ENCODE peak calls at places on chromosomes 4 and X, in four cellular contexts. I is astrocyte of the cerebellum, X is HCT116, N is hepatocyte. M is an unnamed sample.

GRCh38 chrX:106862972-106863688 is 40.0 kb downstream of the RIPPLY1 start:
- DNase-seq in I (no peak), X (peak), N (peak), M (peak)

GRCh38 chr4:108433832-108434231 is 186.5 kb upstream of the RPL34 start:
- DNase-seq in I (no peak), X (no peak), N (peak), M (no peak)

GRCh38 chrX:132875705-132876508 is 82.5 kb downstream of the HS6ST2 start:
- DNase-seq in I (no peak), X (no peak), N (no peak), M (no peak)

GRCh38 chr4:121077496-121077895 is 5.2 kb upstream of the NDNF start:
- DNase-seq in I (no peak), X (no peak), N (no peak), M (no peak)

GRCh38 chrX:1336331-1337143 is at the start of gene IL3RA:
- DNase-seq in I (no peak), X (no peak), N (peak), M (no peak)

GRCh38 chrX:118116308-118117068 is at the start of gene KLHL13:
- DNase-seq in I (no peak), X (no peak), N (peak), M (peak)

GRCh38 chr4:62835579-62835978 is 1573.7 kb downstream of the TECRL start:
- DNase-seq in I (no peak), X (no peak), N (no peak), M (no peak)

GRCh38 chrX:150544222-150544787 is 24.1 kb upstream of the MTM1 start:
- DNase-seq in I (no peak), X (no peak), N (no peak), M (peak)

GRCh38 chr4:116733368-116733767 is 352.0 kb downstream of the TRAM1L1 start:
- DNase-seq in I (no peak), X (no peak), N (no peak), M (no peak)

GRCh38 chrX:153989971-153990655 is 17.6 kb downstream of the TMEM187 start:
- DNase-seq in I (no peak), X (no peak), N (no peak), M (no peak)

DNA sequence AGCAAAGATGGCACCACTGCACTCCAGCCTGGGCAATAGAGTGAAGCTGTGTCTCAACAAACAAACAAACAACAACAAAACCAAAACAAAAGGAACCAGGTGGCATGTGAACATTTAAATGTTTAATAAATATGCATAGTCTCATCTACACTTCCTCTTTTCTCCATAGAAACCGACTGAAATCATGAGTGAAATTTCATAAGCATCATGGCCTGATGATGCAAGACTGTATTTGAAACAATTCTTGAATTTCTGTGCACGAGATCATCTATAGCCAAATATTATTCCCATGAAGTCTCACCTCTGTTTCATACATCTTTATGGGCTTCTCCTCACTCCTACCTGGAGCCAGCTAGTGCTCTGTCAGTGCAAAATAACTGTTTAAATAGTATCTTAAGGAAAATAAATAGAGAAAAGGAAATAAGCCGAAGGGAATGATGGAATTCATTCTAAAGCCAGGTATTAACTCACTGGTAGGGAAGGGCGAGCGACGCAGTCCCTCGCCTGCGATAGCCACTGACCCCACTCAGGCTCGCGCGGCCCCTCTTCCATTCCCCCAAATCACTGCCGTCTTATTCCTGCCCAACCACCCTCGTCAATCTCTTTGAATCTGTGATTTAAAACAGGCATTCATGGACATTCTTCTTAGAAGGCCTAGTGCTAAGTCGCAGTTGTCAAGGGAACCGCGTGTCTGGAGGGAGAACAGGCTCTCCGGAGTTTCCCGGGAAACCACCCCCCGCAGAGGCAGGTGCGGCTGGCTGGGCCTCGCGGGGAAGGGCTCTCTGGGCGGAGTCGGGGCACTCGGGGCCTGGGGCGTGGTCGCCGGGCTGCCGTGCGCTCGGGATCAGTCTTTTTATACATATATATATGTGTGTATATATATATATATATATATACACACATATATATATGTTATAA is 52.4 kb upstream of the TRIM2 start:
- DNase-seq in I (peak), X (no peak), N (peak), M (peak)
- H3K4me3 ChIP-seq in I (peak), X (peak), N (no peak), M (no peak)

GRCh38 chr4:61373901-61374611 is 173.9 kb downstream of the ADGRL3 start:
- DNase-seq in I (no peak), X (no peak), N (no peak), M (no peak)
- H3K4me3 ChIP-seq in I (no peak), X (no peak), N (no peak), M (no peak)

DNA sequence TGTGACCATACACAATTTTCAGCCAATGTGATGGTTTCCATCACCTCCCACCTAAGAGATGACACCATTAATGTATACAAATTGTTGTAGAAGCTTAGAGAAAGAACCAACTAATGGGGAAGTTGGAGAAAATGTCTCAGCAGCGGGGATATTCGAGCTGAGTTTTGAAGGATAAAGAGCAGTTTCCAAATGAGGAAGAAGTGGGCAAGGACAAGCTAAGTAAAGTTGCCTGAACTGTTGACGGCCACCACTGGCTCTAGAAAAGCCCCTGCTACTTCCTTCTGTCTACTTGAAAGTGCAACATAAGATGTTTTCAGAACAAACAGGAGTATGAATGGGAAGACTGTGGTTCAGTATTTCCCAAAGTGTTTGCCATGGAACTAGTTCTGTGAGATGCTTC is 92.0 kb downstream of the CHRNA9 start:
- DNase-seq in I (no peak), X (no peak), N (no peak), M (no peak)
- H3K4me3 ChIP-seq in I (no peak), X (no peak), N (no peak), M (no peak)

GRCh38 chrX:38807873-38808272 is 6.6 kb downstream of the MID1IP1 start:
- DNase-seq in I (no peak), X (no peak), N (no peak), M (no peak)
- H3K4me3 ChIP-seq in I (no peak), X (no peak), N (no peak), M (no peak)

DNA sequence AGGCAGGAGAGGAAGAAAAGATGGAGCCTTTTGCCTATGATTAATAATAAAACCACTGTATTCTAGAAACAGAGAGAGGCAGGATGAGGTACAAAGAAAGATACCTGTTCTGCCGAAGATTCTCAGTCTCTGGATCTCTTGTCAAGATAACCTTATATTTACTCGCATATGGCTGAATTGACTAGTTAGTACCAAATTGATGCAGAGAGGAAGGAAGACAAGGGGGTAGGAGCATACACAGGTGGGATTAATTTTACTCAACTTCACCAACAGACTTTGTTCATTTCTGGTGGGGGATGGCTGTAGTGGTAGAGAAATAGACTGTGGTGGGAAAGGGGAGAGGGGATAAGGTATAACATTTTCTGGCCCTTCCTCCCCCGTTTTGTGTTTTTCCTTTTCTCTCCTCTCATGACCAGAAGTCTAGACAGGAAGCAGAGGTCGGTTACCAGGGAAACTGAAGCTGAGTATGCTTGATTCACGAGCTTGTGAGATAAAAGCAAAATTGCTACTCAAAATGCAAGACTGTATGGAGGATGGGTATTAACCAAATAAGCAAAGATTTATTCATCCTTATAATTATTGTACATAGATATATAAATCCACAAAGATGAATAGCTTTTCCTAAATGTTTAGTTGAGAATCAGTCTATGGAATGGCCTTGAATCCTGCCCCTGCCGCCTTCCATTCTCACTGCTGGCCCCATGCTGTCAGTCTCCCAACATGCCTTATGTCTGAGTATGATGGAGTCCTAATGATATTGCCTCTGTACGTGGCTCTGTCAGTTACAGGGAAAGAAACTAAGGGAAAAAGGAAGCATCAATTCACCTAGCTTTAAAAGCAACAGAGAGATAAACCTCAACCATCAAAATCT is 17.8 kb upstream of the PAGE2B start:
- DNase-seq in I (no peak), X (no peak), N (no peak), M (peak)
- H3K4me3 ChIP-seq in I (no peak), X (no peak), N (no peak), M (no peak)

DNA sequence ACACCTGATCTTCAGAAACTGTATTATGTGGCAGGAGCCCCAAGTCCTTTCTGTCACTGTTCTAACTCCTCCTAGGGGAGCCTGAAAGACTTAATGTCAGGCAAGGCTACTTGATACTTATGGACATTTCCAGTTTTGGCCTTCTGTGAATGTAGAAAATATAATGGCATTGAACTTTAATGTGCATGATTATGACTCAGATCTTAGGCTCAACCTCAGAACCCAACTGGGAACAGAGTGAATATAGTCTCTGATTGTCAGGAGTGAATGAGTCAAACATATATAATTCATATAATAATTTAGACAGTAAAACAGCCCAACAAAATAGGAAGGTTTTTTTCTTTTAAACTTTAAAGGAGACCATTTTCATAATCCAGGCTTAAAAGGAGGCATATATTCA is 297.9 kb downstream of the ANKRD50 start:
- DNase-seq in I (peak), X (no peak), N (no peak), M (no peak)
- H3K4me3 ChIP-seq in I (no peak), X (no peak), N (no peak), M (no peak)

DNA sequence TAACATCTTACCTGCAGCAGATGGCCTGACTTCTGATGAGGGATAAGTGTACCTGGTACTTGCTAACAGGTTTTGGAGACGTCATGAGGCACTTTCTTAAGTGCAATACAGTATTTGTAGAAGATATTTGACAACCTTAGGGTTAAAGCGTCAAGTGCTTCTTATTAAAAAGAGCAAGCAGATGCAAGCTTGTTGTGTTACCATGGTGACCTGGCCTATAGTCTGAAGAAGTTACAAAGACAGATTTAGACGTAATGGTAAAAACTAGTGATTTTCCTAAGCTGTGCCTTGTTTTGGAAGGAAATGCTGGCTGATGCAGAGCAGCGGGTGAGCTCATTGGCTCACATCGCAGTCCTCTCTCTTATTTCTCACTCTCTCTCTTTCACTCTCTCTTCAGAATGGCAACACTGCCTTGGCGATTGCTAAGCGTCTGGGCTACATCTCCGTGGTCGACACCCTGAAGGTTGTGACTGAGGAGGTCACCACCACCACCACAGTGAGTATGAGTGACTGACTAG is 243.6 kb downstream of the ANK2 start:
- DNase-seq in I (no peak), X (no peak), N (peak), M (no peak)
- H3K4me3 ChIP-seq in I (peak), X (no peak), N (no peak), M (no peak)

DNA sequence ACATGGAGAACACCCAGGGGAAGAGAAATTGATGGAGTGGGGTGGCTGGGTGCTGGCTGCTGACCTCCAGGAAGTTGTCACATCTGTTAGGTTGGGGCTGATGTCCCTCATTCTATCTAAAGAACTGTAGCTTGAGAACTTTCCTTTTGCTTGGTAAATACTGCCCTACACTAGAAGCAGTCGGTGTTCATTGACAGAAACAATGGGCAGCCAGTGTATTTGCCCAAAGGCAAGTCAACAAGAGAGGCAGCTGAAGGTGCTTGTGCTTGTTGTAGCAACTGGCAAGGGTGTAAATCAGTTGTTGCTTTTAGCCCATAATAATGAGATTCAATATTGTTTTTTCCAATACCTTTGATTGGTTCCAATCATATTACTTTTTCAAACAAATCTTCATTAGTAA is 956 bp downstream of the TMEM154 start:
- DNase-seq in I (no peak), X (no peak), N (no peak), M (no peak)
- H3K4me3 ChIP-seq in I (no peak), X (no peak), N (no peak), M (no peak)

DNA sequence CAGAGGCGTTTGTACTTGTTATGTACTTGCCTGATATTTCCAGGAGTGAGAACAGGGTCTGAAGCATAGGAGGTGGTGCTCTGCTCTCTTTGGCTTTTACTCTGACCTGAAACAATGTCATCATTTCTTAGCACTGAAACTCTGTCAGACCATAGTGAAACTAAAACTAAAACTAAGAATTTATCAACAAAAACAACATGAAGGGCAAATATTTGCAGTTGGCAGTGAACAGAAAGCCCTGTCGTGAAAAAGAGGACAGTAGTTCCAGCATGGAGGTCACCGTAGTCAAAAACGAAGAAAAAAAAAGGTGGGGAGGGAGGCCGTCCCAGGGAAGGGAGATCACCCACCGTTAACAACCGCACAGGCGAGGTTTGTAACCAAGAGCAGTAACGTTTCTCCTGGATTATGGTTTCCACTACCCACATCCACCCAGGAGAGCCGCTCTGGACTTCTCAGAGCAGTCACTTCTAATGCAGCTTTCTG is 97.5 kb downstream of the ANK2 start:
- DNase-seq in I (no peak), X (no peak), N (peak), M (peak)
- H3K4me3 ChIP-seq in I (peak), X (no peak), N (no peak), M (peak)

DNA sequence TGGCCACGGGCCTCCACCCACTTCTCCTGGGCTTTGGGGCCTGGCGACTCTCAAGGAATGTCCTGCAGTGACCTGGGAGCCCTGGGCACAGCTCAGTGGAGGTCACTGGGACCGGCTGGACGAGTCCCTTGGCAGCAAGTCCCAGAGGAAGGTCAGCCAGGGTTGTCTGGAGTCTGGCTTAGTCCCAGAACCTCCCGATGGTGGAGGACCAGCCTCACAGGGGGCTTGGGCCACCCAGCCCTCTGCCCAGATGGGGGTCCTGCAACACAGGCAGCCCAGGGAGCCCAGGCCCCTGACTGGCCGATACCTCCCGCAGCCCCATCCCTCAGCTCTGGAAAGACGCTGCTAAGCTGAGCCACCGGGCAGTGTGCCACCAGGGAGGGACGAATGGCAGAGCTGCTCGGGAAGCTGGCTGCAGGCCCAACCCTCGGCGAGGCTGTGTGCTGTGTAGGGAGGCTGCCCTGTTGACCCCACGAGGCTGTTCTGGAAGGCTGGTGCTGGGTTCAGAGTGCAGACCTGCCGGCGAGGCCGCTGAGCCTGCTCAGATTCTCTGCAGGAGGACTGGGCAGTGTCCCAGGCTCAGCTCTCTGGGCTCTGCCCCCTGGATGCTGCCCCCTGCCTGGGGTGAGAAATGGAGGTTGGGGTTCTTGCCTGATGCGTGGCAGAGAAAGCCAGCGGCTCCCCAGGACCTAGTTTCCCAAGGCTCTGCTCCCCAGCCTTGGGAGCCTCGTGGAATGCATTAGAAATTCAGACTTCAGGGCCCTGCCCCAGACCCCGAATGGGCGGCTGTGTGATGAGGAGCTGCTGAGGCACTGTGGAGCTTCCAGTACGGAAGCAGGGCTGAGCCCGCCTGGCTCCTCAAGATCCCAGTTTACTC is 61.7 kb downstream of the ADRA2C start:
- DNase-seq in I (no peak), X (no peak), N (peak), M (peak)
- H3K4me3 ChIP-seq in I (no peak), X (no peak), N (no peak), M (no peak)